ENCODE peak calls at places on chromosomes 1 and 21, in six cellular contexts. E, W, L, C, N and Q are unnamed samples.

GRCh38 chr1:161071886-161072371 is 2.2 kb upstream of the ARHGAP30 start:
- DNase-seq in E (peak), W (peak), L (peak), C (no peak), N (peak), Q (peak)

GRCh38 chr1:26705788-26706237 is 10.0 kb downstream of the ARID1A start:
- DNase-seq in E (no peak), W (no peak), L (peak), C (peak), N (no peak), Q (no peak)

GRCh38 chr1:81820761-81821160 is 20.0 kb downstream of the ADGRL2 start:
- DNase-seq in E (no peak), W (no peak), L (no peak), C (no peak), N (no peak), Q (no peak)

GRCh38 chr1:86846166-86846647 is 67.7 kb downstream of the SELENOF start:
- DNase-seq in E (no peak), W (no peak), L (peak), C (peak), N (no peak), Q (no peak)

GRCh38 chr1:8198522-8198921 is 119.4 kb upstream of the SLC45A1 start:
- DNase-seq in E (no peak), W (no peak), L (no peak), C (no peak), N (no peak), Q (no peak)

GRCh38 chr1:223776826-223777454 is 64.6 kb downstream of the CAPN2 start:
- DNase-seq in E (no peak), W (no peak), L (no peak), C (no peak), N (no peak), Q (no peak)

GRCh38 chr1:174692313-174692712 is 244.5 kb downstream of the GPR52 start:
- DNase-seq in E (no peak), W (no peak), L (no peak), C (peak), N (no peak), Q (no peak)

GRCh38 chr21:44795342-44795741 is 6.3 kb downstream of the UBE2G2 start:
- DNase-seq in E (no peak), W (no peak), L (no peak), C (no peak), N (no peak), Q (no peak)

GRCh38 chr1:208235983-208236761 is 8.0 kb downstream of the PLXNA2 start:
- DNase-seq in E (no peak), W (no peak), L (no peak), C (peak), N (no peak), Q (no peak)

GRCh38 chr1:81760487-81761097 is 40.1 kb upstream of the ADGRL2 start:
- DNase-seq in E (no peak), W (no peak), L (no peak), C (peak), N (no peak), Q (no peak)

GRCh38 chr1:240242601-240243144 is 151.0 kb downstream of the FMN2 start:
- DNase-seq in E (no peak), W (no peak), L (no peak), C (peak), N (no peak), Q (no peak)

GRCh38 chr1:8787218-8787617 is 30.2 kb downstream of the RERE start:
- DNase-seq in E (no peak), W (no peak), L (no peak), C (no peak), N (no peak), Q (no peak)

GRCh38 chr1:10253755-10254154 is 43.4 kb downstream of the KIF1B start:
- DNase-seq in E (no peak), W (no peak), L (no peak), C (peak), N (no peak), Q (no peak)

GRCh38 chr1:226692868-226693267 is 46.2 kb downstream of the ITPKB start:
- DNase-seq in E (no peak), W (no peak), L (no peak), C (no peak), N (no peak), Q (no peak)

GRCh38 chr1:29783501-29784275 is 547.4 kb downstream of the PTPRU start:
- DNase-seq in E (no peak), W (no peak), L (no peak), C (no peak), N (no peak), Q (no peak)

GRCh38 chr1:112998592-112999235 is 42.7 kb upstream of the SLC16A1 start:
- DNase-seq in E (no peak), W (no peak), L (no peak), C (peak), N (no peak), Q (no peak)

GRCh38 chr21:44489962-44490361 is 34.7 kb downstream of the LRRC3 start:
- DNase-seq in E (no peak), W (no peak), L (no peak), C (no peak), N (no peak), Q (no peak)

DNA sequence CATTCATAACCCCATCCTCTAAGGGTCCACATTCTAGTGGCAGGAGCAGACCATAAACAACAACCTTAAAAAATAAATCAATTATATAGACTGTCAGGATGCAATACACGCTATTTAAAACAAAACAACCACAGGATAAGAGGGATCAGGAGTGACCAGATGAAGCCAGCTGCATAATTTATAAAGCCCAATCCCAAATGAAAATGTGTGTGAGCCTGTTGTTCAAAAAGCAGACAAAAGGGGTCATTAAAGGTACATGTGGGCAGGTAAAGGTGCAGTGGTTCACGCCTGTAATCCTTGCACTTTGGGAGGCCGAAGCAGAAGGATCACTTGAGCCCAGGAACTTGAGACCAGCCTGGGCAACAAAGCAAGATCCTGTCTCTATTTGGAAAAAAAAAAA is 10.4 kb upstream of the LDLRAP1 start:
- DNase-seq in E (no peak), W (no peak), L (no peak), C (no peak), N (no peak), Q (no peak)
- TF ChIP-seq CTCF in E (no peak), W (no peak), L (no peak), C (no peak), N (no peak), Q (no peak)

GRCh38 chr1:107286125-107286524 is 145.3 kb downstream of the NTNG1 start:
- DNase-seq in E (no peak), W (no peak), L (no peak), C (no peak), N (no peak), Q (no peak)
- TF ChIP-seq CTCF in E (no peak), W (no peak), L (no peak), C (no peak), N (no peak), Q (no peak)

GRCh38 chr1:176847052-176847451 is 317.5 kb downstream of the ASTN1 start:
- DNase-seq in E (no peak), W (no peak), L (no peak), C (no peak), N (no peak), Q (no peak)

GRCh38 chr1:176837708-176838107 is 326.8 kb downstream of the ASTN1 start:
- DNase-seq in E (no peak), W (no peak), L (no peak), C (no peak), N (no peak), Q (no peak)

GRCh38 chr1:176849281-176849680 is 315.2 kb downstream of the ASTN1 start:
- DNase-seq in E (no peak), W (no peak), L (no peak), C (no peak), N (no peak), Q (no peak)

GRCh38 chr1:176843352-176844297 is 320.9 kb downstream of the ASTN1 start:
- DNase-seq in E (peak), W (no peak), L (peak), C (peak), N (no peak), Q (no peak)
- TF ChIP-seq CTCF in E (peak), W (no peak), L (peak), C (peak), N (no peak), Q (no peak)

GRCh38 chr1:55144886-55145285 is 70.3 kb downstream of the USP24 start:
- DNase-seq in E (no peak), W (no peak), L (no peak), C (no peak), N (no peak), Q (no peak)

GRCh38 chr1:55146781-55147180 is 68.4 kb downstream of the USP24 start:
- DNase-seq in E (no peak), W (no peak), L (no peak), C (no peak), N (no peak), Q (no peak)

GRCh38 chr1:55141295-55141893 is 73.8 kb downstream of the USP24 start:
- DNase-seq in E (no peak), W (no peak), L (no peak), C (no peak), N (no peak), Q (no peak)

GRCh38 chr1:55140546-55140983 is 74.6 kb downstream of the USP24 start:
- DNase-seq in E (peak), W (peak), L (peak), C (peak), N (peak), Q (peak)

DNA sequence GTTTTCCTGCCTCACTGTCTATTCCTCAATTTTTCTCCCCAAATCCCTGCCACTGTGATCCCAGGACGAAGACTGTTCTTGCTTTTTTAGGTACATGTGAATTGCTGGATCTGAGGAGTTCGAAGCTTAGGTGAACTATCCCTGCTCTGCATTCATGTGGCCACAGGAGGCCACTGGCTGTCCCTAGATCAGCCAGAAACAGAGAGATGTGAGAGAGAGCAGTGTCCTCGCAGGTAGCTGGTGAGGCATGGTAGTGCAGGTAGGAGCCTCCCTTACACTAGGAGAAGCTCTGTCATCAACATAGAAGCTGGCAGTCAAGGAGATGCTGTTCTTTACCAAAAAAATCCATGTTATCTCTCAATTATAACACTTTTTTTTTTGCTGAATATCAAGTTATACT is 71.5 kb downstream of the USP24 start:
- DNase-seq in E (peak), W (no peak), L (no peak), C (no peak), N (no peak), Q (no peak)
- TF ChIP-seq CTCF in E (no peak), W (no peak), L (peak), C (no peak), N (no peak), Q (no peak)

DNA sequence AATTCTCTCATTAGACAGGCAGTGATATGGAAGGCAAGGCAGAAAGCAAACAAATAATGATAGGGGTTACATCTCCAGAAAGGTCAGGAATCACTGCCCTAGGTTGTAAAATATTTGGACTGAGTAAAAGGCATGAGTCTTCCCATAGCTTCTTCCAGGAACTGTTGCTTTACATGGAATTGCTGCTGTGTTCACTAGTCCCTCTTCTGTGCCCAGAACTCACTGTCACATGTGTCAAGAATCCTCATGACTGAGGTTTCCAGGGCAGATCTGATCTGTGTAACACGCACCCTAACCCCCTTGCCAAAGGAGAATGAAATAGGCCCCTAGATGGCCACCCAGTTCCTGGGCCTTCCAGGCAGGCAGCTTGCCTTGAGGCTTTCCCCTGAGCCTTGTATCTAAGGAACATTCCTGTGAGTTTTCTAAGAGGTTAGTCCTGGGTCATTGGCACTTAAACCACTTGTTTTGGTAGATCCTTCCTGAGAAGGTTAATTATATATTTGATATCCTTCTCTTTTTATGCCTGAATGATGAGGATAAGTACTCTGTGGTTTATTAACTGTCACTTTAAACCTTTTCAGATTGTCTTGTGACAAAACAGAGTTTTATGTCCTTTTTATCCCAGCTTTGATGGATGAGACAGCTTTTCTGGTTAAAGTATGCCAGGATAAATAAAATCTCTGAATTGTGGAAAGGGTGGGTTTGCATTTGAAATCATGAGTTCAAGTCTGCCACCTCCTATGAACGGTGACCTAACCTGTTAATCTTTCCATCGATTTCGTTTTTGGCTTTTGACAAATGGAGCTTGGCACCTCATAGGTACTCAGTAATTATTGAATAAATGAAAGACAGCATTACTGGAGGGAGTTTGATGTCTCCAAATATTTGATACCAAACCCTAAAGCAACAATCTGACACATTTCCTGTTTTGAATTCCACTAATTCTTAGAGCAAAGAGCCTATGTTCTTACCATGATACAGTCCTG is 163.3 kb downstream of the DHRS3 start:
- DNase-seq in E (no peak), W (no peak), L (no peak), C (peak), N (no peak), Q (no peak)
- TF ChIP-seq CTCF in E (no peak), W (no peak), L (no peak), C (no peak), N (no peak), Q (no peak)

GRCh38 chr1:14140800-14141526 is 441.0 kb downstream of the PRDM2 start:
- DNase-seq in E (no peak), W (no peak), L (no peak), C (no peak), N (no peak), Q (no peak)
- TF ChIP-seq CTCF in E (no peak), W (no peak), L (no peak), C (no peak), N (no peak), Q (no peak)

GRCh38 chr21:46286668-46286982 is 483 bp downstream of the YBEY start:
- DNase-seq in E (no peak), W (no peak), L (no peak), C (no peak), N (no peak), Q (no peak)

GRCh38 chr21:46287541-46287940 is 1.4 kb downstream of the YBEY start:
- DNase-seq in E (no peak), W (no peak), L (no peak), C (no peak), N (no peak), Q (no peak)

GRCh38 chr21:46285206-46285661 is at the start of gene MCM3AP:
- DNase-seq in E (no peak), W (no peak), L (no peak), C (no peak), N (no peak), Q (no peak)

GRCh38 chr21:46284722-46285121 is 689 bp downstream of the MCM3AP start:
- DNase-seq in E (no peak), W (no peak), L (no peak), C (no peak), N (no peak), Q (no peak)

GRCh38 chr21:46285761-46286667 is at the start of gene YBEY:
- DNase-seq in E (peak), W (peak), L (peak), C (peak), N (peak), Q (peak)
- TF ChIP-seq CTCF in E (no peak), W (peak), L (no peak), C (peak), N (peak), Q (no peak)